ENCODE peak calls at places on chromosomes 5 and 9, in ten cellular contexts. M is left ventricle myocardium inferior, L is AG09319, I is HL-60, K is upper lobe of right lung, W is heart right ventricle, X is endothelial cell, T is H9, V is AG04449, Q is left lung. H is an unnamed sample.

GRCh38 chr5:55102345-55102744 is at the start of gene GZMA:
- DNase-seq in X (no peak), L (no peak), M (no peak), K (no peak), W (no peak), I (no peak), Q (no peak), T (no peak), V (no peak), H (no peak)

GRCh38 chr9:135437259-135437658 is 42.3 kb upstream of the PPP1R26 start:
- DNase-seq in T (no peak), Q (no peak), K (no peak), X (no peak), M (no peak), V (no peak), I (no peak), L (no peak), W (no peak), H (no peak)

GRCh38 chr9:4371108-4371507 is 71.2 kb upstream of the GLIS3 start:
- DNase-seq in M (no peak), T (no peak), Q (peak; percentile 32), X (no peak), I (no peak), V (peak; percentile 86), W (no peak), K (no peak), L (peak; percentile 44), H (no peak)

GRCh38 chr9:71145179-71145578 is 23.8 kb upstream of the TRPM3 start:
- DNase-seq in K (no peak), W (peak; percentile 5), X (peak; percentile 27), L (no peak), I (no peak), T (no peak), M (no peak), Q (no peak), V (no peak), H (no peak)

GRCh38 chr9:134323741-134324358 is 2.4 kb upstream of the RXRA start:
- DNase-seq in L (no peak), M (peak; percentile 31), K (peak; percentile 85), T (no peak), W (peak; percentile 55), V (no peak), I (no peak), Q (peak; percentile 81), X (no peak), H (no peak)

GRCh38 chr5:40381676-40382363 is 297.9 kb upstream of the PTGER4 start:
- DNase-seq in K (no peak), I (no peak), M (no peak), X (no peak), L (no peak), V (no peak), W (no peak), Q (no peak), T (no peak), H (no peak)

GRCh38 chr9:24333629-24334028 is 212.1 kb downstream of the IZUMO3 start:
- DNase-seq in T (no peak), V (no peak), I (no peak), Q (no peak), W (no peak), X (no peak), K (no peak), L (no peak), M (no peak), H (no peak)

GRCh38 chr5:33997331-33997983 is 10.4 kb downstream of the AMACR start:
- DNase-seq in M (no peak), Q (peak; percentile 36), L (peak; percentile 82), X (peak; percentile 38), V (peak; percentile 59), T (peak; percentile 41), W (peak; percentile 54), I (peak; percentile 93), K (peak; percentile 70), H (no peak)

GRCh38 chr5:173547579-173547978 is 68.9 kb downstream of the BOD1 start:
- DNase-seq in I (no peak), K (no peak), L (no peak), X (no peak), Q (no peak), V (no peak), M (no peak), W (no peak), T (no peak), H (peak; percentile 57)

GRCh38 chr9:22008662-22009562 is at the start of gene CDKN2B:
- DNase-seq in L (peak; percentile 95), K (peak; percentile 98), T (peak; percentile 95), X (peak; percentile 96), V (peak; percentile 72), Q (peak; percentile 97), W (peak; percentile 95), M (peak; percentile 95), I (peak; percentile 84), H (peak; percentile 35)

GRCh38 chr9:119898316-119898715 is 529.1 kb upstream of the BRINP1 start:
- DNase-seq in L (no peak), X (no peak), M (no peak), V (no peak), I (no peak), W (no peak), Q (no peak), T (no peak), K (no peak), H (no peak)

GRCh38 chr9:103802068-103802467 is 292.0 kb upstream of the SMC2 start:
- DNase-seq in I (no peak), K (no peak), Q (no peak), X (no peak), V (no peak), M (no peak), W (no peak), L (no peak), T (no peak), H (no peak)

GRCh38 chr9:22508790-22509189 is 62.2 kb downstream of the DMRTA1 start:
- DNase-seq in V (no peak), I (no peak), W (no peak), T (no peak), K (no peak), X (no peak), Q (no peak), M (no peak), L (no peak), H (no peak)

GRCh38 chr5:160369990-160370712 is at the start of gene C1QTNF2:
- DNase-seq in T (peak; percentile 65), X (peak; percentile 57), L (no peak), I (peak; percentile 9), M (peak; percentile 71), W (peak; percentile 57), K (peak; percentile 72), V (no peak), Q (peak; percentile 44), H (no peak)

GRCh38 chr9:135355466-135356420 is 123.8 kb upstream of the PPP1R26 start:
- DNase-seq in T (no peak), Q (no peak), I (no peak), M (no peak), L (no peak), X (no peak), K (no peak), V (no peak), W (no peak), H (no peak)

DNA sequence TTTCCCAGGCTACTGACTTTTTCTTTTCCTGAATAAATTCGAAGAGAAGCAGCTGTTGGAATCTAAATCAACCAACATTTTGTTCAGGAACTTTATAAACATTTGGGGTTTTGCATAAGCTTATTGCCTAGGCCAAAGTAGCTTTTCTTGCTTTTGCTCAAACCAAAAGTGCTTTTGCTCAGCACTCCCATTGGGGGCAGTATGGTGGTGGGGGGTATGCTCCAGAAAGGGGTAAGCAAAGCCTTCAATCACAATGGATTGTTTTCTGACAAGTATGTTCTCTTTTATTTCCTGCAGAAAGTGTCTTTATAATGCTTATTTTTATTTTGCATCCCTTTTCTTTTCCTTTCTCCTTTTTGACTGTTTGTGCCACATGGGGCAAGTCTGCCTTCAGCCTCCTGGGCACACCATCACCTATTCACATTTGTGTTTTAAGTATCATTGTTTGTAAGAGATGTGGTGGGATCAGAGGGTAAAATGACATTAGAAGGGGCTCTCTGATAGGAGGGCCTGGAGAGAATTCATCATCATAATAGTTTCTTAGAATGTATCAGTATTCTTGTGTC is 86.0 kb downstream of the PRDM6 start:
- DNase-seq in I (no peak), L (no peak), V (no peak), W (no peak), X (no peak), M (no peak), T (no peak), K (no peak), Q (no peak), H (no peak)
- TF ChIP-seq CTCF in I (no peak), L (no peak), V (no peak), W (no peak), X (no peak), M (no peak), T (peak; percentile 62), K (no peak), Q (no peak), H (peak; percentile 21)

DNA sequence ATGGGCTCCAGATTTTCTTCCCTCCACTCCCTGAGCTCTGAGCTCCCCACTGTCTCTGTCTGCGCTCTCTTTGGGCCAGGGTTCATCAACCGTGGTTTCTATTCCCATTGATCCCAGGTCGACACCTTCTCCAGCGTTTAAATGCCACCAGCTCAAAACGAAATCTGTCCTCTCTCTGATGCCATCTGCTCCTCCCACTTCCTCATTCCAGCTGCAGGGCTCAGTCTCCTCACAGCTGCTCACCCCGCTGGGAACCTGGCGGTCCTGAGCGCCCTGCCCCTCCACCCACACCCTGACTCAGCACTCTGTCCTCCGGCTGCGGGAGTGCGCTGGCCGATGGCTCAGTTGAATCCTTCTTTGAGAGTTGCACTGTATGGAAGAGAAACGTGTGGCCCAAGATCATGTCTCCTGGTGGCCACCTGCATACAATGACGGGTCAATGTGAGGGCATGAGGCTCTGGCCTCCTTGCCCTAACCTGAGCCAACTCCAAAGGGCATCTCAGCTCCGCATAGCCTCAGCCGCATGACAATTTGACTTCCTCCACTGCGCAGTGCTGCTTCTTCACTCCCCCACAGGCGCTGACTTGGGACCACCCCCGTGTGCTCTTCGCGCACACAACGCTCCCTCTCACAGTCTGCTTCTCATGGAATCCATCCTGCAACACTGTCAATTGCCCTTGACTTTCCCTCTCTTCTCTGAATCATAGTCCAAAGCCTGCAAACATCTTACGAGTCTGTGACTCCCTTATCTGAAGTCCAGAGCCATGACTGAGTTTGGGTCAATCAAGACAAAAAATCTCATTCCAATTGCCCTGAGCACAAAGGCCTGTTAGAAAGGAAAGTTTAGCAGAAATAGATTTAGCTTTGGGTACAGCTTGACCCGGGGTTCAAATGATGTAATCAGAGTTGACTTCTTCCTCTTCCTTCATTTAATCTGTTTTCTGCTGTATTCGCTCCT is 82.4 kb downstream of the PTCH1 start:
- DNase-seq in X (no peak), V (no peak), I (peak; percentile 48), W (no peak), Q (no peak), L (no peak), K (no peak), T (peak; percentile 89), M (no peak), H (no peak)
- TF ChIP-seq CTCF in X (no peak), V (no peak), I (no peak), W (no peak), Q (no peak), L (no peak), K (no peak), T (no peak), M (no peak), H (no peak)

GRCh38 chr5:142694092-142694856 is 8.4 kb upstream of the FGF1 start:
- DNase-seq in L (no peak), V (no peak), X (no peak), K (no peak), T (no peak), I (no peak), Q (no peak), M (no peak), W (no peak), H (no peak)
- TF ChIP-seq CTCF in L (no peak), V (no peak), X (peak; percentile 52), K (no peak), T (peak; percentile 60), I (no peak), Q (no peak), M (peak; percentile 19), W (no peak), H (no peak)

GRCh38 chr9:35657327-35658143 is at the start of gene RMRP:
- DNase-seq in T (peak; percentile 98), M (peak; percentile 97), V (peak; percentile 99), Q (peak; percentile 98), L (peak; percentile 100), X (peak; percentile 92), W (peak; percentile 98), K (peak; percentile 98), I (peak; percentile 99), H (peak; percentile 98)
- TF ChIP-seq CTCF in T (peak; percentile 45), M (peak; percentile 62), V (peak; percentile 42), Q (peak; percentile 50), L (no peak), X (no peak), W (peak; percentile 37), K (peak; percentile 48), I (no peak), H (peak; percentile 21)